ENCODE peak calls at places on chromosomes 16 and 17, in six cellular contexts. X is adrenal gland, L is heart left ventricle, C is PC-3, T is GM23248, K is heart right ventricle. O is an unnamed sample.

GRCh38 chr17:27473190-27473747 is 17.0 kb downstream of the KSR1 start:
- DNase-seq in L (no peak), C (no peak), T (no peak), K (no peak), X (no peak), O (no peak)

GRCh38 chr17:82062984-82063368 is 2.6 kb downstream of the DUS1L start:
- DNase-seq in K (no peak), X (no peak), T (no peak), L (no peak), C (no peak), O (no peak)

GRCh38 chr16:67563708-67564468 is 1.6 kb downstream of the CTCF start:
- DNase-seq in X (peak; percentile 76), C (peak; percentile 37), L (peak; percentile 53), K (peak; percentile 13), T (peak; percentile 86), O (peak; percentile 81)

GRCh38 chr17:19579192-19579668 is 45.6 kb downstream of the SLC47A1 start:
- DNase-seq in C (no peak), K (no peak), X (peak; percentile 38), L (no peak), T (no peak), O (no peak)

GRCh38 chr17:80475949-80476876 is at the start of gene NPTX1:
- DNase-seq in T (peak; percentile 60), C (peak; percentile 23), K (no peak), L (no peak), X (peak; percentile 32), O (no peak)

GRCh38 chr16:73053379-73054130 is 5.6 kb upstream of the ZFHX3 start:
- DNase-seq in X (peak; percentile 56), L (no peak), T (no peak), C (peak; percentile 78), K (no peak), O (peak; percentile 76)

GRCh38 chr17:17343896-17344506 is 40.8 kb downstream of the NT5M start:
- DNase-seq in T (no peak), C (no peak), K (no peak), X (no peak), L (no peak), O (no peak)

GRCh38 chr17:72421128-72422092 is 300.6 kb downstream of the SOX9 start:
- DNase-seq in C (peak; percentile 100), T (peak; percentile 98), K (no peak), L (peak; percentile 30), X (peak; percentile 4), O (no peak)

GRCh38 chr17:72515291-72516065 is 394.7 kb downstream of the SOX9 start:
- DNase-seq in L (no peak), T (peak; percentile 42), C (no peak), K (no peak), X (no peak), O (no peak)

DNA sequence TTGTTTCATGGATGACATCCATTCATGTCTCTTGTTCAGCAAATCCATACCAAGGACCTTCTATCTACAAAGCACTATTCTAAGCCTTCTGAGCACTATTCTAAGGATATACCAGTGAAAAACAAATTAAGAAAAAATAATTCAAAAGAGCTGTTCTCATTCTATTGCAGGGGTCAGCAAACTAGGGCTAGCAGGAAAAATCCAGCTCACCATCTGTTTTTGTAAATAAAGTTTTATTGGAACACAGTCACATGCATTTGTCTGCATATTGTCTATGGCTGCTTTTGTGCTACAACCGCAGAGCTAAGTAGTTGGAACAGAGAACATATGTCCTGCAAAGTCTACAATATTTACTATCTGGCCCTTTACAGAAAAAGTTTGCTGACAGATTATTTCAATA is 222.7 kb upstream of the DYNLRB2 start:
- DNase-seq in X (no peak), L (no peak), T (no peak), K (no peak), C (no peak), O (no peak)
- H3K27me3 ChIP-seq in X (no peaks in the 10 kb centered on the region), L (no peaks in the 10 kb centered on the region), T (no peaks in the 10 kb centered on the region), K (no peaks in the 10 kb centered on the region), C (peaks cover 12% of the 10 kb centered on the region), O (peaks cover 4% of the 10 kb centered on the region)

DNA sequence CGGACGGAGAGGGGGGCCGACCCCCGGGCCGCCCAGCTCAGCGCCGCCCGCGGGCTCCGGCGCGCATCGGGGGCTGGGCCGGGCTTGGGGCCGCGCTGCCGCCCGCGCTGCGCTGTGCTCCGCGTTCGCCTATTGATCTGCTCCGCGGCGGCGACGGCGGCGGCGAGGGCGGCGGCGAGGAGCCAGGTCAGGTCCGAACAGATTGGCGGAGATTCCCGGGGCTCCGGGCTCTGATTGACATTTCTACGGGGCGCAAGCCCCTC is 589 bp downstream of the IRX3 start:
- DNase-seq in C (no peak), L (no peak), X (no peak), T (no peak), K (no peak), O (no peak)
- H3K27me3 ChIP-seq in C (peaks cover 46% of the 10 kb centered on the region), L (peaks cover 49% of the 10 kb centered on the region), X (peaks cover 88% of the 10 kb centered on the region), T (no peaks in the 10 kb centered on the region), K (no peaks in the 10 kb centered on the region), O (peaks cover 16% of the 10 kb centered on the region)

GRCh38 chr17:32833526-32833925 is 43.4 kb downstream of the MYO1D start:
- DNase-seq in C (no peak), X (no peak), T (no peak), L (no peak), K (no peak), O (no peak)
- H3K27me3 ChIP-seq in C (no peaks in the 10 kb centered on the region), X (no peaks in the 10 kb centered on the region), T (no peaks in the 10 kb centered on the region), L (no peaks in the 10 kb centered on the region), K (no peaks in the 10 kb centered on the region), O (no peaks in the 10 kb centered on the region)

DNA sequence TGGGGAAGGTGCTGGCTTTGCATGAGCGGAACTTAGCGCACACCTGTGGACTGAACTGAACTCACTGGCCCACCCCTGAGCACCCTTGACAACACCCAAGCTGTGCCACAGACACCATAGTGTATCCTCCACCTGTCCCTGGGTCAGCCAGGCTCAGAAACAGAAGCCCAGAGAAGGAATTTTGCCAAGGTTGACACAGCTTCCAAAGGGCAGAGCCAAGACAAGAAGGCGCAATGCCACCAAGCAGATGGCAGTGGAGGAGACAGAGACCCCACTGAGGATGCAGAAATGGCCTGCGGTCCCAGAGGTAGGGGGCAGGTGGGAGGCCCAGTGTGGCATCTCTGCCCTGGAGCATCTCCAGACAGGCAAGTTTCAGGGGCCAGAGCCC is 169.0 kb downstream of the ENGASE start:
- DNase-seq in T (no peak), K (no peak), X (no peak), C (no peak), L (no peak), O (no peak)
- H3K27me3 ChIP-seq in T (peaks cover 8% of the 10 kb centered on the region), K (no peaks in the 10 kb centered on the region), X (peaks cover 3% of the 10 kb centered on the region), C (peaks cover 93% of the 10 kb centered on the region), L (peaks cover 24% of the 10 kb centered on the region), O (peaks cover 65% of the 10 kb centered on the region)

DNA sequence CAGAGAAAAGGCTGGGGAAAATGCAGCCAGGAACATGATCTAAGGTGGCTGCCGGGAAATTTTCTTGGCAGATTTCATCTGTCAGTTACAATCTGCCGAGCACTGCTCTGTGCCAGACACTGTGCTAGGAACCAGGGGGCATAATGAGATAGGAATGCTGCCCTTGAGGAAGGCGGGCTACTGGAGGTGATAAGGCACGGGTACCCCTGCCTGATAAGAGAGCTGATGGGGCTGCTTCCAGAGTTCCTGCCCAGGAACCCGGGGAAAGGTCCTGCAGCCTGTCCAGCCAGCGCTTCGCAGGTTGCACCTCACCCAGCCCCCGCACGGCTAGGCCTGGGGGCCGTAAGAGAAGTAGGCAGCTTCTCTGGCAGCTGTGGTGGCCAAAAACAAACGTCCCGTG is 3.1 kb downstream of the SCNN1G start:
- DNase-seq in X (no peak), L (peak; percentile 23), K (no peak), C (no peak), T (no peak), O (no peak)
- H3K27me3 ChIP-seq in X (peaks cover 35% of the 10 kb centered on the region), L (peaks cover 39% of the 10 kb centered on the region), K (no peaks in the 10 kb centered on the region), C (no peaks in the 10 kb centered on the region), T (peaks cover 47% of the 10 kb centered on the region), O (no peaks in the 10 kb centered on the region)

DNA sequence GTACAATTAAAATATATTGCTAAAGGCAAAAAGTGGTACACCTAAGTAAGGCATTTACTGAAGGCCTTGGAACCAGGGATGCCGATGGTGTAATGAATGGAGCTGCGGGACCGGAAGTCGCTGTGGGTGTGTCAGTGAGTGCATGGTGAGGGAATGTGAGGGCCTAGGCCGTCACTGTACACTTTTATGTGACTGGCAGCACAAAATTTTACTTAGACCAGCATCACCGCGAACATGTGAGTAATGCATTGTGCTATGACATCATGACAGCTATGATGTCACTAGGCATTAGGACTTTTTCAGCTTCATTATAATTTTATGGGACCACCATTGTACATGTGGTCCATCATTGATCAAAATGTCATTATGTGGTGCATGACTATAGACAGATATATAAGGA is 14.7 kb downstream of the ALOX15B start:
- DNase-seq in L (no peak), T (no peak), C (no peak), X (no peak), K (no peak), O (no peak)
- H3K27me3 ChIP-seq in L (peaks cover 7% of the 10 kb centered on the region), T (peaks cover 6% of the 10 kb centered on the region), C (no peaks in the 10 kb centered on the region), X (peaks cover 6% of the 10 kb centered on the region), K (peaks cover 3% of the 10 kb centered on the region), O (no peaks in the 10 kb centered on the region)

O was measured in tibial artery.